ENCODE peak calls at places on chromosome 7, in seven cellular contexts. W is lower lobe of right lung; F is left lung; I is spleen; Q is GM12864; M is CD4-positive, alpha-beta T cell; H is fibroblast of lung. R is an unnamed sample.

GRCh38 chr7:151808296-151809155 is 68.4 kb downstream of the PRKAG2 start:
- DNase-seq in W (peak), F (peak), I (peak), Q (no peak), M (no peak), H (peak), R (no peak)

GRCh38 chr7:77655836-77656455 is 40.3 kb upstream of the RSBN1L start:
- DNase-seq in W (no peak), F (no peak), I (no peak), Q (no peak), M (no peak), H (no peak), R (peak)

GRCh38 chr7:158422551-158423189 is 165.0 kb downstream of the PTPRN2 start:
- DNase-seq in W (no peak), F (peak), I (no peak), Q (no peak), M (no peak), H (no peak), R (no peak)

GRCh38 chr7:129949292-129950133 is 3.2 kb downstream of the UBE2H start:
- DNase-seq in W (no peak), F (no peak), I (no peak), Q (no peak), M (no peak), H (peak), R (no peak)

GRCh38 chr7:24304494-24305095 is 20.6 kb downstream of the NPY start:
- DNase-seq in W (no peak), F (no peak), I (no peak), Q (no peak), M (no peak), H (no peak), R (no peak)

GRCh38 chr7:74013539-74014272 is 14.3 kb upstream of the ELN start:
- DNase-seq in W (no peak), F (no peak), I (no peak), Q (no peak), M (no peak), H (no peak), R (no peak)

GRCh38 chr7:40903872-40904271 is 769.1 kb downstream of the SUGCT start:
- DNase-seq in W (no peak), F (no peak), I (no peak), Q (no peak), M (no peak), H (no peak), R (no peak)

GRCh38 chr7:42911482-42912447 is at the start of gene C7orf25:
- DNase-seq in W (peak), F (peak), I (peak), Q (peak), M (peak), H (peak), R (peak)

GRCh38 chr7:128247640-128248194 is 6.6 kb downstream of the LEP start:
- DNase-seq in W (no peak), F (no peak), I (no peak), Q (no peak), M (no peak), H (peak), R (no peak)

GRCh38 chr7:77866791-77867190 is 68.2 kb downstream of the PHTF2 start:
- DNase-seq in W (no peak), F (no peak), I (no peak), Q (no peak), M (no peak), H (peak), R (peak)

GRCh38 chr7:4171029-4171786 is 510.9 kb upstream of the FOXK1 start:
- DNase-seq in W (no peak), F (peak), I (peak), Q (no peak), M (no peak), H (no peak), R (no peak)

GRCh38 chr7:155972651-155973349 is 160.5 kb upstream of the SHH start:
- DNase-seq in W (no peak), F (peak), I (peak), Q (no peak), M (no peak), H (no peak), R (no peak)

GRCh38 chr7:142785841-142786250 is 15.1 kb downstream of the PRSS2 start:
- DNase-seq in W (no peak), F (no peak), I (peak), Q (no peak), M (peak), H (no peak), R (no peak)

GRCh38 chr7:100532165-100533022 is 6.6 kb upstream of the AGFG2 start:
- DNase-seq in W (no peak), F (no peak), I (no peak), Q (no peak), M (no peak), H (no peak), R (no peak)

GRCh38 chr7:1813394-1814088 is 143.5 kb downstream of the ELFN1 start:
- DNase-seq in W (no peak), F (no peak), I (peak), Q (no peak), M (no peak), H (no peak), R (no peak)

GRCh38 chr7:100547872-100548271 is 8.9 kb downstream of the AGFG2 start:
- DNase-seq in W (no peak), F (no peak), I (no peak), Q (no peak), M (no peak), H (peak), R (no peak)

GRCh38 chr7:4149236-4149635 is 532.9 kb upstream of the FOXK1 start:
- DNase-seq in W (no peak), F (peak), I (no peak), Q (no peak), M (no peak), H (no peak), R (no peak)

GRCh38 chr7:117588352-117588794 is 108.5 kb downstream of the CFTR start:
- DNase-seq in W (no peak), F (no peak), I (no peak), Q (no peak), M (no peak), H (peak), R (peak)

GRCh38 chr7:7639847-7640220 is 718 bp upstream of the UMAD1 start:
- DNase-seq in W (no peak), F (no peak), I (no peak), Q (peak), M (peak), H (peak), R (no peak)

GRCh38 chr7:150734293-150734692 is 2.9 kb upstream of the GIMAP5 start:
- DNase-seq in W (no peak), F (no peak), I (no peak), Q (peak), M (no peak), H (no peak), R (no peak)

GRCh38 chr7:13945670-13946069 is 43.8 kb downstream of the ETV1 start:
- DNase-seq in W (no peak), F (no peak), I (no peak), Q (no peak), M (no peak), H (peak), R (no peak)

GRCh38 chr7:155000795-155001194 is 2.1 kb downstream of the PAXIP1 start:
- DNase-seq in W (no peak), F (no peak), I (no peak), Q (no peak), M (no peak), H (no peak), R (no peak)

GRCh38 chr7:69283421-69283820 is 314.9 kb upstream of the AUTS2 start:
- DNase-seq in W (no peak), F (no peak), I (no peak), Q (no peak), M (no peak), H (no peak), R (no peak)

GRCh38 chr7:12436896-12437535 is 33.4 kb upstream of the VWDE start:
- DNase-seq in W (no peak), F (peak), I (no peak), Q (no peak), M (no peak), H (peak), R (no peak)

GRCh38 chr7:93060025-93060424 is 57.8 kb downstream of the SAMD9 start:
- DNase-seq in W (no peak), F (no peak), I (no peak), Q (no peak), M (no peak), H (no peak), R (no peak)

GRCh38 chr7:33471636-33472242 is 342.4 kb downstream of the BBS9 start:
- DNase-seq in W (no peak), F (no peak), I (no peak), Q (no peak), M (no peak), H (no peak), R (no peak)

GRCh38 chr7:103343758-103344452 is 662 bp downstream of the DNAJC2 start:
- DNase-seq in W (peak), F (no peak), I (peak), Q (no peak), M (peak), H (peak), R (peak)

GRCh38 chr7:131532570-131533091 is 23.8 kb downstream of the PODXL start:
- DNase-seq in W (no peak), F (no peak), I (peak), Q (no peak), M (no peak), H (no peak), R (no peak)

GRCh38 chr7:136403591-136403990 is 426.4 kb upstream of the MTPN start:
- DNase-seq in W (no peak), F (no peak), I (no peak), Q (no peak), M (no peak), H (no peak), R (no peak)

DNA sequence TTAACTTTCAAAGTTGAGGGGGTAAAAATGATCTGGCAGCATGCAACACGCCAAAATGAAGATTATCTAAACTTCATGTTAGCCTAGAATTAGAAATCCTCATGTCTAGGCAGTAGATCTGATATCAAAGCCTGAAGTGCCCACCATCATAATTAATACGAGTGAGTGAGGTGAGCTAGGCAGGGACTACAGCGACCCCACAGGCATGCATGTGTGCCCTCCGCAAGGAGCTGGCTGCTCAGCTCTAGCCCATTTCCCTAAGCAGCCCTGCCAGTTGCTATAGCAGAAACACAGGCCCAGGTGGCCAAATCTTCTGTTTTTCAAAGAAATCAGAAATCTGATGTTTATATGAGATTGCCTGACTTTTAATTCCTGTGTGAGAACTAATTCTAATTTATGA is 93.1 kb upstream of the IFRD1 start:
- DNase-seq in W (no peak), F (no peak), I (no peak), Q (no peak), M (no peak), H (no peak), R (no peak)
- TF ChIP-seq CTCF in W (no peak), F (no peak), I (no peak), Q (no peak), M (no peak), H (no peak), R (no peak)

GRCh38 chr7:82164813-82165212 is 278.8 kb downstream of the CACNA2D1 start:
- DNase-seq in W (no peak), F (no peak), I (no peak), Q (no peak), M (no peak), H (peak), R (no peak)
- TF ChIP-seq CTCF in W (no peak), F (no peak), I (no peak), Q (no peak), M (no peak), H (peak), R (peak)

GRCh38 chr7:94969434-94970084 is 62.2 kb downstream of the PPP1R9A start:
- DNase-seq in W (no peak), F (no peak), I (no peak), Q (no peak), M (no peak), H (no peak), R (no peak)
- TF ChIP-seq CTCF in W (no peak), F (no peak), I (no peak), Q (no peak), M (no peak), H (no peak), R (no peak)

GRCh38 chr7:140501941-140502340 is 22.6 kb upstream of the MKRN1 start:
- DNase-seq in W (no peak), F (no peak), I (no peak), Q (no peak), M (no peak), H (no peak), R (no peak)
- TF ChIP-seq CTCF in W (no peak), F (no peak), I (no peak), Q (no peak), M (no peak), H (no peak), R (no peak)

DNA sequence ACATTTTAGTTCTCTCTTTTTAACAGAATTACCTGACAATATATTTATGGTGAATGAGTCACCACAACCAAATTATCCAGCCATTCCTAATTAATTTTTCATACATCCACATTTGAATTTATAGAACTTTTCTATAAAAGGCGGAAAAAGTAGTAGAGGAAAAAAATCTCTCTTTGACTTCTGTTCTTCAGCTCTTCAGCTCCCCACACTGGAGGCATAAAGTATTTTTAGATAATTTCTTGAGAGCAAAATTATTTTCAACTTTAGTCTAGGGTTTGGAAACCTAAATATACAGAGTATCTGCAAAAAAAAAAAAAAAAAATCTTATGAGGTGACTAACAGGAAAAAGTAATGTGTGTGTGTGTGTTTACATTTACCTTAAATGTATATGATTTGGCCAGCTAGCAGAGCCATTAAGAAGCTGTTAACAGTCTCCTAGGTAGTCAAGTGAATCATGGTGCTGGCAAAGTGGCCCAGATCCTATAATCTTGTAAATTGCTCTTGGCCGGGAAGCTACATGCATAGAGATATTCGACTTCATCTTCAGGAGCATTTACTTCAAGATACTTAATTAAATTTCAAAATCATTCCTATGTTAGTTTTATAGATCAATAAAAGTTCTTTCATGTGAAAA is 383.1 kb upstream of the STEAP1 start:
- DNase-seq in W (no peak), F (no peak), I (no peak), Q (no peak), M (no peak), H (no peak), R (no peak)
- TF ChIP-seq CTCF in W (no peak), F (no peak), I (no peak), Q (no peak), M (no peak), H (no peak), R (peak)

GRCh38 chr7:149468208-149468607 is 7.3 kb upstream of the ZNF777 start:
- DNase-seq in W (no peak), F (no peak), I (no peak), Q (no peak), M (no peak), H (no peak), R (peak)
- TF ChIP-seq CTCF in W (no peak), F (no peak), I (no peak), Q (no peak), M (no peak), H (no peak), R (peak)

GRCh38 chr7:30029696-30030095 is 1.5 kb downstream of the PLEKHA8 start:
- DNase-seq in W (no peak), F (no peak), I (no peak), Q (no peak), M (no peak), H (no peak), R (no peak)
- TF ChIP-seq CTCF in W (no peak), F (no peak), I (no peak), Q (no peak), M (no peak), H (no peak), R (no peak)

GRCh38 chr7:52150952-52151351 is 834.3 kb upstream of the COBL start:
- DNase-seq in W (no peak), F (no peak), I (no peak), Q (no peak), M (no peak), H (no peak), R (no peak)

GRCh38 chr7:52154382-52154781 is 837.8 kb upstream of the COBL start:
- DNase-seq in W (no peak), F (no peak), I (no peak), Q (no peak), M (no peak), H (no peak), R (no peak)
- TF ChIP-seq CTCF in W (no peak), F (no peak), I (no peak), Q (no peak), M (no peak), H (no peak), R (peak)

GRCh38 chr7:122887198-122887597 is 938 bp upstream of the CADPS2 start:
- DNase-seq in W (peak), F (peak), I (peak), Q (no peak), M (no peak), H (peak), R (no peak)

GRCh38 chr7:122887848-122888247 is 1.6 kb upstream of the CADPS2 start:
- DNase-seq in W (no peak), F (no peak), I (no peak), Q (no peak), M (no peak), H (no peak), R (no peak)

GRCh38 chr7:122884186-122884585 is 2.1 kb downstream of the CADPS2 start:
- DNase-seq in W (no peak), F (no peak), I (no peak), Q (no peak), M (no peak), H (no peak), R (peak)

GRCh38 chr7:122885583-122886356 is 490 bp downstream of the CADPS2 start:
- DNase-seq in W (peak), F (peak), I (peak), Q (no peak), M (no peak), H (peak), R (no peak)

DNA sequence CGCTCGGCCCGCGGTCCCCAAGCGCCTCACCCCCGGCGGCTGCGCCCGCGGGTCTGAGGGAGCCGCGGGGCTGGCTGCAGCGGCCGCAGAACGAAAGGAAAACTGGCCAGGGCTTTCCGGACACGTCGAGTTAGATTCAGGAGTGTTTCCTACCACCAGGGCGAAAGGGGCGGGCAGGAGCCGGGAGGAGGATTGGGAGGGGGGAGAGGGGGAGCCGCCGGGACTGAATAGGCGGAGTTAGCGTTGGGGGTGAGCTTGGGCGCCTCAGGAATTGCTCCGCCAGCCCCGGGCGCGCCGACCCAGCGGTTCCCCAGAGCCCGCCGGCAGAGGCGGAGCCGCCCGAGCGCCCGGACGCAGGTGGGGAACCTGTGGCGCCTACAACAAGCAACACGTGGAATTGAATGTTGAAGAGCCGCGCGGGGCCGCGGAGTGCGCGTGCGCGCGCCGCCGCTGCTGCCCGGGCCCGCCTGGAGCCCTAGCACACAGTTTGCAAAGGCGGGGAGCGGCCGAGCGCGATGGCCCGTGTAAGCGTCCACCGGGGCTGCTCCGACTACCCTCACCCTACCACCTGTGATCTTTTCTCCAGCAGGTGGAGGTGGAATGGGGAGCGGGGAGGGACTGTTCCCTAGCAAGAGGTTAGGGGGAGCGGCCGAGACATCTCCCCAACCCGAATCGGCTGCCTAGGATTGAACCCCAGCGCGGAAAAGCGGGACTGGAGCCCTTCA is at the start of gene CADPS2:
- DNase-seq in W (peak), F (peak), I (peak), Q (peak), M (no peak), H (peak), R (peak)
- TF ChIP-seq CTCF in W (peak), F (no peak), I (peak), Q (no peak), M (no peak), H (peak), R (no peak)

R was measured in LNCaP clone FGC.